ENCODE peak calls at places on chromosomes 13 and 19, in nine cellular contexts. T, W, Z, S, A, V, R, O and M are unnamed samples.

GRCh38 chr13:43516401-43516826 is 270.4 kb downstream of the ENOX1 start:
- DNase-seq in W (peak), T (no peak), Z (no peak), R (no peak), A (peak), O (no peak), V (peak), S (no peak), M (no peak)

GRCh38 chr13:111899714-111900389 is 167.1 kb upstream of the SOX1 start:
- DNase-seq in W (no peak), S (no peak), A (no peak), T (no peak), V (no peak), R (no peak), O (no peak), Z (no peak), M (no peak)

GRCh38 chr13:113129921-113130750 is 7.5 kb downstream of the F10 start:
- DNase-seq in R (no peak), O (peak), S (no peak), T (no peak), V (peak), Z (no peak), A (no peak), W (no peak), M (no peak)

GRCh38 chr19:2034729-2035589 is 16.1 kb downstream of the MKNK2 start:
- DNase-seq in Z (peak), R (no peak), T (no peak), V (peak), A (peak), O (peak), W (peak), S (no peak), M (peak)

GRCh38 chr13:20609145-20609544 is 42.2 kb downstream of the IFT88 start:
- DNase-seq in Z (no peak), S (no peak), V (no peak), R (no peak), A (peak), W (peak), T (no peak), O (no peak), M (no peak)

GRCh38 chr13:36919206-36919832 is 719 bp downstream of the SMAD9 start:
- DNase-seq in S (peak), Z (no peak), A (peak), V (no peak), W (peak), T (no peak), R (no peak), O (peak), M (peak)

GRCh38 chr13:105220063-105220462 is 1315.4 kb downstream of the EFNB2 start:
- DNase-seq in W (peak), Z (no peak), V (no peak), O (no peak), A (no peak), S (no peak), R (no peak), T (no peak), M (no peak)

GRCh38 chr19:6674868-6675305 is 4.9 kb upstream of the TNFSF14 start:
- DNase-seq in Z (peak), A (peak), O (peak), R (peak), T (peak), V (peak), S (no peak), W (peak), M (peak)

GRCh38 chr19:19067276-19068072 is 3.7 kb downstream of the SLC25A42 start:
- DNase-seq in W (no peak), V (no peak), S (no peak), A (peak), Z (no peak), R (no peak), T (no peak), O (no peak), M (peak)